ENCODE peak calls at places on chromosomes 11 and 22, in five cellular contexts. U, O, D, N and T are unnamed samples.
A peak's percentile ranks its signal among the peaks of the same experiment; 100 is the strongest.

GRCh38 chr11:9260182-9261146 is 4.7 kb downstream of the DENND5A start:
- DNase-seq in U (no peak), O (no peak), D (no peak), N (no peak), T (no peak)

GRCh38 chr22:46806789-46807188 is 44.3 kb downstream of the TBC1D22A start:
- DNase-seq in U (no peak), O (no peak), D (no peak), N (no peak), T (no peak)

GRCh38 chr11:33952805-33953204 is 60.9 kb upstream of the LMO2 start:
- DNase-seq in U (no peak), O (no peak), D (no peak), N (no peak), T (no peak)

GRCh38 chr11:125626381-125626950 is 1.5 kb downstream of the CHEK1 start:
- DNase-seq in U (peak; percentile 12), O (no peak), D (no peak), N (no peak), T (peak; percentile 32)

GRCh38 chr11:46896719-46897406 is 21.5 kb downstream of the LRP4 start:
- DNase-seq in U (no peak), O (no peak), D (no peak), N (peak; percentile 66), T (no peak)

GRCh38 chr11:116640641-116641402 is 132.0 kb downstream of the BUD13 start:
- DNase-seq in U (no peak), O (no peak), D (no peak), N (no peak), T (no peak)

GRCh38 chr11:10654211-10655150 is 39.1 kb downstream of the IRAG1 start:
- DNase-seq in U (peak; percentile 27), O (no peak), D (no peak), N (peak; percentile 63), T (no peak)

GRCh38 chr11:118607401-118608267 is at the start of gene PHLDB1:
- DNase-seq in U (peak; percentile 66), O (peak; percentile 55), D (peak; percentile 64), N (peak; percentile 78), T (peak; percentile 48)

GRCh38 chr11:71425851-71426250 is 22.3 kb downstream of the DHCR7 start:
- DNase-seq in U (no peak), O (no peak), D (no peak), N (no peak), T (no peak)

GRCh38 chr22:22855617-22856308 is 31.9 kb upstream of the IGLL5 start:
- DNase-seq in U (no peak), O (peak; percentile 15), D (peak; percentile 70), N (peak; percentile 28), T (peak; percentile 58)

GRCh38 chr11:98423933-98424332 is 596.8 kb upstream of the CNTN5 start:
- DNase-seq in U (no peak), O (no peak), D (no peak), N (no peak), T (no peak)

GRCh38 chr11:38562562-38562961 is 1964.5 kb upstream of the RAG2 start:
- DNase-seq in U (no peak), O (no peak), D (no peak), N (peak; percentile 18), T (no peak)

GRCh38 chr11:44014968-44015623 is 32.7 kb upstream of the ACCSL start:
- DNase-seq in U (no peak), O (no peak), D (no peak), N (peak; percentile 25), T (no peak)

GRCh38 chr11:111916768-111917167 is 1.9 kb upstream of the C11orf52 start:
- DNase-seq in U (no peak), O (no peak), D (no peak), N (no peak), T (no peak)

GRCh38 chr11:126210871-126211235 is 597 bp downstream of the RPUSD4 start:
- DNase-seq in U (no peak), O (no peak), D (peak; percentile 32), N (no peak), T (no peak)

GRCh38 chr22:17897411-17897810 is 123.1 kb upstream of the BID start:
- DNase-seq in U (no peak), O (no peak), D (no peak), N (no peak), T (no peak)

GRCh38 chr22:43131773-43132501 is 11.3 kb downstream of the MCAT start:
- DNase-seq in U (no peak), O (no peak), D (no peak), N (no peak), T (no peak)

GRCh38 chr22:48488611-48489456 is 1338.8 kb downstream of the BRD1 start:
- DNase-seq in U (no peak), O (no peak), D (peak; percentile 75), N (no peak), T (peak; percentile 51)

GRCh38 chr11:76807206-76807875 is 24.2 kb downstream of the TSKU start:
- DNase-seq in U (peak; percentile 93), O (peak; percentile 58), D (peak; percentile 94), N (peak; percentile 77), T (peak; percentile 92)

GRCh38 chr11:117815262-117815803 is 9.2 kb downstream of the FXYD2 start:
- DNase-seq in U (peak; percentile 47), O (peak; percentile 56), D (no peak), N (no peak), T (no peak)

GRCh38 chr22:19916941-19917340 is 24.6 kb upstream of the COMT start:
- DNase-seq in U (peak; percentile 33), O (no peak), D (no peak), N (no peak), T (no peak)

GRCh38 chr22:50061141-50061823 is 3.2 kb upstream of the TTLL8 start:
- DNase-seq in U (no peak), O (no peak), D (no peak), N (no peak), T (no peak)

GRCh38 chr11:19419813-19420212 is 179.1 kb upstream of the E2F8 start:
- DNase-seq in U (no peak), O (no peak), D (no peak), N (no peak), T (no peak)

GRCh38 chr11:104106136-104106754 is 57.7 kb downstream of the PDGFD start:
- DNase-seq in U (no peak), O (no peak), D (no peak), N (peak; percentile 65), T (no peak)

GRCh38 chr11:20088368-20089260 is 71.7 kb downstream of the DBX1 start:
- DNase-seq in U (no peak), O (no peak), D (no peak), N (peak; percentile 36), T (no peak)

GRCh38 chr11:65791719-65792213 is 4.9 kb downstream of the OVOL1 start:
- DNase-seq in U (no peak), O (no peak), D (no peak), N (peak; percentile 49), T (no peak)

GRCh38 chr11:123357990-123358827 is 71.9 kb upstream of the GRAMD1B start:
- DNase-seq in U (no peak), O (no peak), D (peak; percentile 63), N (peak; percentile 34), T (peak; percentile 58)

GRCh38 chr11:1875093-1875785 is 16.5 kb downstream of the PRR33 start:
- DNase-seq in U (peak; percentile 5), O (no peak), D (no peak), N (no peak), T (peak; percentile 34)

GRCh38 chr11:116035972-116036371 is 531.8 kb upstream of the CADM1 start:
- DNase-seq in U (no peak), O (no peak), D (peak; percentile 62), N (no peak), T (peak; percentile 74)

GRCh38 chr22:45107671-45108070 is 56.1 kb upstream of the NUP50 start:
- DNase-seq in U (no peak), O (no peak), D (no peak), N (no peak), T (no peak)

GRCh38 chr11:67309661-67310061 is 6.3 kb downstream of the SSH3 start:
- DNase-seq in U (no peak), O (no peak), D (no peak), N (no peak), T (no peak)

GRCh38 chr11:46238078-46238966 is 39.1 kb upstream of the CREB3L1 start:
- DNase-seq in U (peak; percentile 72), O (peak; percentile 59), D (peak; percentile 77), N (peak; percentile 60), T (peak; percentile 80)